ENCODE peak calls at places on chromosomes 7 and 10, in seven cellular contexts. T is heart left ventricle, N is choroid plexus epithelial cell, Z is suprapubic skin, M is GM13977, E is kidney, H is tibial nerve. W is an unnamed sample.

GRCh38 chr10:79244068-79244442 is 103.2 kb upstream of the PPIF start:
- DNase-seq in T (no peak), N (no peak), Z (no peak), M (peak), E (no peak), H (no peak), W (no peak)

GRCh38 chr10:79331709-79332108 is 15.6 kb upstream of the PPIF start:
- DNase-seq in T (peak), N (peak), Z (no peak), M (peak), E (no peak), H (no peak), W (no peak)

GRCh38 chr10:50636576-50636975 is 12.8 kb upstream of the SGMS1 start:
- DNase-seq in T (no peak), N (no peak), Z (no peak), M (no peak), E (no peak), H (no peak), W (no peak)

GRCh38 chr10:62214364-62214874 is 54.2 kb downstream of the RTKN2 start:
- DNase-seq in T (no peak), N (no peak), Z (no peak), M (no peak), E (no peak), H (no peak), W (no peak)

GRCh38 chr7:108202743-108203142 is 72.6 kb upstream of the LAMB4 start:
- DNase-seq in T (no peak), N (no peak), Z (no peak), M (no peak), E (no peak), H (no peak), W (no peak)

GRCh38 chr10:7836571-7836970 is 18.3 kb downstream of the TAF3 start:
- DNase-seq in T (no peak), N (no peak), Z (no peak), M (no peak), E (no peak), H (no peak), W (no peak)

GRCh38 chr7:90693939-90694338 is 97.8 kb downstream of the CDK14 start:
- DNase-seq in T (no peak), N (no peak), Z (no peak), M (no peak), E (no peak), H (no peak), W (no peak)

GRCh38 chr7:20541615-20542349 is 73.7 kb upstream of the ABCB5 start:
- DNase-seq in T (no peak), N (no peak), Z (no peak), M (peak), E (no peak), H (no peak), W (no peak)

GRCh38 chr7:108525327-108525984 is 479 bp downstream of the PNPLA8 start:
- DNase-seq in T (peak), N (peak), Z (no peak), M (peak), E (no peak), H (no peak), W (no peak)

GRCh38 chr10:3780766-3781457 is 4.1 kb downstream of the KLF6 start:
- DNase-seq in T (no peak), N (peak), Z (no peak), M (no peak), E (no peak), H (no peak), W (no peak)

GRCh38 chr7:76225379-76225778 is 23.7 kb downstream of the SRRM3 start:
- DNase-seq in T (no peak), N (peak), Z (no peak), M (peak), E (no peak), H (no peak), W (no peak)

GRCh38 chr7:106074257-106074656 is 37.9 kb downstream of the SYPL1 start:
- DNase-seq in T (no peak), N (no peak), Z (no peak), M (no peak), E (no peak), H (no peak), W (no peak)

GRCh38 chr7:128814496-128814895 is 15.7 kb upstream of the FLNC start:
- DNase-seq in T (no peak), N (no peak), Z (no peak), M (no peak), E (no peak), H (no peak), W (no peak)

GRCh38 chr10:95783741-95784140 is 27.8 kb downstream of the ENTPD1 start:
- DNase-seq in T (no peak), N (no peak), Z (no peak), M (peak), E (no peak), H (no peak), W (no peak)

GRCh38 chr10:86535057-86535882 is 13.7 kb upstream of the WAPL start:
- DNase-seq in T (peak), N (no peak), Z (peak), M (peak), E (peak), H (peak), W (no peak)

GRCh38 chr7:45000096-45001032 is at the start of gene CCM2:
- DNase-seq in T (peak), N (peak), Z (no peak), M (no peak), E (peak), H (no peak), W (no peak)

GRCh38 chr7:150377116-150377979 is 1.8 kb upstream of the ZNF775 start:
- DNase-seq in T (no peak), N (no peak), Z (no peak), M (no peak), E (no peak), H (no peak), W (no peak)

GRCh38 chr7:150378853-150379589 is at the start of gene ZNF775:
- DNase-seq in T (peak), N (peak), Z (peak), M (peak), E (peak), H (peak), W (no peak)

GRCh38 chr7:150379590-150380379 is 655 bp downstream of the ZNF775 start:
- DNase-seq in T (no peak), N (no peak), Z (no peak), M (peak), E (no peak), H (no peak), W (no peak)

GRCh38 chr7:150376560-150376959 is 2.6 kb upstream of the ZNF775 start:
- DNase-seq in T (no peak), N (no peak), Z (no peak), M (no peak), E (no peak), H (no peak), W (no peak)

GRCh38 chr7:150378115-150378852 is 846 bp upstream of the ZNF775 start:
- DNase-seq in T (peak), N (peak), Z (no peak), M (no peak), E (peak), H (no peak), W (no peak)
- TF ChIP-seq CTCF in T (no peak), N (peak), Z (no peak), M (peak), E (no peak), H (no peak), W (peak)

GRCh38 chr7:2760098-2760889 is 72.3 kb downstream of the AMZ1 start:
- DNase-seq in T (peak), N (peak), Z (no peak), M (no peak), E (peak), H (no peak), W (no peak)
- TF ChIP-seq CTCF in T (peak), N (peak), Z (no peak), M (peak), E (no peak), H (peak), W (peak)

GRCh38 chr10:102714621-102715455 is at the start of gene SFXN2:
- DNase-seq in T (peak), N (no peak), Z (no peak), M (peak), E (peak), H (no peak), W (no peak)
- TF ChIP-seq CTCF in T (no peak), N (no peak), Z (no peak), M (peak), E (no peak), H (no peak), W (peak)

GRCh38 chr7:67311901-67312300 is 315.3 kb downstream of the TYW1 start:
- DNase-seq in T (no peak), N (peak), Z (no peak), M (no peak), E (no peak), H (no peak), W (no peak)

DNA sequence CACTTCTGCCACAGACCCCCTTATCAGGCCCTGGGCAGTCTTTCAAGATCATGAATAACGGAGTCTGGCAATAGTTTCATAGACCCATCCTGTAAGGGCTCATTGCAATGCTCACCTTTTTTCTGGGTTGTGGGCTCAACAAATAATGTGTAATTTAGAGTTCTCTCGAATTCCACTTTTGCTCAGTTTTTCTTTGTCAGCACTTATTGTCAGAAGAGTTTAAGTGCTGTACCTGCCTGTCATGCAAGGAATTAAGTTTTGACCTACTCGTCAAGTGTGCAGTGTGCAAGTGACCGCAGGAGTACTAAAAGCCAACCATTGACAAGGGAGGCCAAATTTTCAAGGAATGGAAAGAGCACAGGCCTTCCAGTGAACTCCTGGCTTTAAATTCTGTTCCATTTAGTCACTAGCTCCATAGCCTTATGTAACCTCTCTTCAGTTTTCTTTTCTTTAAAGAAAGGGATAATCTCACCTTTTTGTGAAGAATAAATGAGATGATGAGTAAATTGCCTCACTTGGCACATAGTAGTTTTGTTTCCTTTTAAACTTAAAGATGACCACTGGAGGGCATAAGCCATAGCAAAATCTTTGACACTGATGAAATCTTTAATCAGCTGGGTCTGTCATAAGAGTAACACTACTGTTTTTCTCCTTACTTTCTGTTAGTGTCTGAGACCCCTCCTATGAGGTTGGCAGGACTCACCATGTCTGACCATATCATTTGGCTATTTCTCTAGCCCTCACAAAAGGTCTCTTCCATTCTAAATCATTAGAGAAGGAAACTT is 313.3 kb downstream of the TYW1 start:
- DNase-seq in T (no peak), N (peak), Z (no peak), M (no peak), E (no peak), H (no peak), W (no peak)
- TF ChIP-seq CTCF in T (no peak), N (no peak), Z (no peak), M (no peak), E (no peak), H (no peak), W (peak)

GRCh38 chr10:113441220-113441619 is 111.6 kb upstream of the HABP2 start:
- DNase-seq in T (no peak), N (no peak), Z (no peak), M (no peak), E (no peak), H (no peak), W (no peak)
- TF ChIP-seq CTCF in T (no peak), N (no peak), Z (no peak), M (no peak), E (no peak), H (no peak), W (peak)

GRCh38 chr7:26507375-26508068 is 215.9 kb downstream of the SNX10 start:
- DNase-seq in T (no peak), N (no peak), Z (no peak), M (no peak), E (no peak), H (no peak), W (no peak)
- TF ChIP-seq CTCF in T (no peak), N (no peak), Z (no peak), M (no peak), E (no peak), H (no peak), W (no peak)

GRCh38 chr7:28343462-28343861 is 68.9 kb upstream of the CREB5 start:
- DNase-seq in T (no peak), N (no peak), Z (no peak), M (no peak), E (no peak), H (no peak), W (no peak)
- TF ChIP-seq CTCF in T (no peak), N (no peak), Z (no peak), M (no peak), E (no peak), H (no peak), W (no peak)

DNA sequence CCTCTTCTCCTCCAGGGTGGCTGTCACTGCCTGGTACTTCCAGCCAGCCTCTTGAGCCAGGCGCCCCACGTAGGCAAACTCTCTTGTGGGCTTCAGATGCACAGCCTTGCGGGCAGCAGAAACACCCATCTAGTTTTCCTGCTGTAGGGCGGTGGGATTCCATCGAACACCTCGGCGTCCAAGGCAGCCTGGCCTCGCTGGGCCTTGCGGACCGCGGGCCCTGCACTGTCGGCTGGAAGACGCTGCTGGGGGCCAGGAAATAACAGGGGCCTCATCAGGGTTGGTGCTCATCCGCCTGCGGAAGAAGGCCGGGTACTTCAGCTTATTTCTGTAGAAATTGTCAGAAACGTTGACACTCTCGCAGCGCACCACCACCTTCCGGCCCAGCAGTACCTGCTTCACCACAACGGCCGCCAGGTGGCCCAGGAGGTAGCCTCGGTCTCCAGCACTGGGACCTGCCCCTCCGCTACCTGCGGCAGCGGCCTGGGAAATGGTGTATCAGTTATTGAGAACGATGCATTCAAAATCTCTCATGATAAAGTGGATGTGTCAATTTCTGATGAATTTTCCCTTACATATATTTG is 61.1 kb downstream of the WDFY4 start:
- DNase-seq in T (no peak), N (no peak), Z (no peak), M (no peak), E (no peak), H (no peak), W (no peak)
- TF ChIP-seq CTCF in T (no peak), N (no peak), Z (no peak), M (no peak), E (no peak), H (no peak), W (no peak)

GRCh38 chr7:2452074-2452507 is 24.1 kb downstream of the GRIFIN start:
- DNase-seq in T (no peak), N (no peak), Z (no peak), M (peak), E (peak), H (no peak), W (no peak)
- TF ChIP-seq CTCF in T (no peak), N (no peak), Z (no peak), M (peak), E (no peak), H (no peak), W (no peak)

GRCh38 chr10:21533577-21534475 is at the start of gene MLLT10:
- DNase-seq in T (peak), N (peak), Z (peak), M (peak), E (peak), H (peak), W (peak)
- TF ChIP-seq CTCF in T (peak), N (peak), Z (peak), M (no peak), E (no peak), H (peak), W (peak)

W was measured in chondrocyte.